ENCODE peak calls at places on chromosomes 1 and 21, in five cellular contexts. F is heart left ventricle, A is A549, B is body of pancreas, Y is suprapubic skin. O is an unnamed sample.
A peak's percentile ranks its signal among the peaks of the same experiment; 100 is the strongest.

GRCh38 chr1:154992721-154993571 is 440 bp upstream of the LENEP start:
- DNase-seq in F (peak; percentile 20), A (peak; percentile 63), B (no peak), Y (no peak), O (no peak)

GRCh38 chr1:226054519-226055327 is 7.8 kb upstream of the H3-3A start:
- DNase-seq in F (no peak), A (no peak), B (no peak), Y (no peak), O (no peak)

GRCh38 chr1:248688527-248689298 is 13.9 kb downstream of the OR14I1 start:
- DNase-seq in F (no peak), A (no peak), B (no peak), Y (no peak), O (no peak)

GRCh38 chr1:239735081-239735480 is 348.7 kb downstream of the CHRM3 start:
- DNase-seq in F (no peak), A (no peak), B (no peak), Y (no peak), O (no peak)

GRCh38 chr21:41280115-41280919 is 36.3 kb upstream of the FAM3B start:
- DNase-seq in F (no peak), A (no peak), B (no peak), Y (no peak), O (no peak)

GRCh38 chr1:155872527-155872926 is 13.2 kb downstream of the SYT11 start:
- DNase-seq in F (no peak), A (no peak), B (no peak), Y (no peak), O (no peak)

GRCh38 chr1:30476476-30476875 is 246.9 kb downstream of the MATN1 start:
- DNase-seq in F (no peak), A (no peak), B (no peak), Y (peak; percentile 29), O (no peak)

GRCh38 chr1:245888809-245889208 is 618.3 kb downstream of the SMYD3 start:
- DNase-seq in F (no peak), A (peak; percentile 36), B (no peak), Y (no peak), O (no peak)

GRCh38 chr1:37477946-37478345 is 3.6 kb downstream of the ZC3H12A start:
- DNase-seq in F (no peak), A (peak; percentile 19), B (no peak), Y (no peak), O (no peak)

GRCh38 chr1:180166436-180166800 is 11.7 kb downstream of the QSOX1 start:
- DNase-seq in F (no peak), A (no peak), B (no peak), Y (peak; percentile 43), O (no peak)

GRCh38 chr1:223486366-223486765 is 93.2 kb downstream of the CCDC185 start:
- DNase-seq in F (no peak), A (no peak), B (no peak), Y (no peak), O (no peak)

DNA sequence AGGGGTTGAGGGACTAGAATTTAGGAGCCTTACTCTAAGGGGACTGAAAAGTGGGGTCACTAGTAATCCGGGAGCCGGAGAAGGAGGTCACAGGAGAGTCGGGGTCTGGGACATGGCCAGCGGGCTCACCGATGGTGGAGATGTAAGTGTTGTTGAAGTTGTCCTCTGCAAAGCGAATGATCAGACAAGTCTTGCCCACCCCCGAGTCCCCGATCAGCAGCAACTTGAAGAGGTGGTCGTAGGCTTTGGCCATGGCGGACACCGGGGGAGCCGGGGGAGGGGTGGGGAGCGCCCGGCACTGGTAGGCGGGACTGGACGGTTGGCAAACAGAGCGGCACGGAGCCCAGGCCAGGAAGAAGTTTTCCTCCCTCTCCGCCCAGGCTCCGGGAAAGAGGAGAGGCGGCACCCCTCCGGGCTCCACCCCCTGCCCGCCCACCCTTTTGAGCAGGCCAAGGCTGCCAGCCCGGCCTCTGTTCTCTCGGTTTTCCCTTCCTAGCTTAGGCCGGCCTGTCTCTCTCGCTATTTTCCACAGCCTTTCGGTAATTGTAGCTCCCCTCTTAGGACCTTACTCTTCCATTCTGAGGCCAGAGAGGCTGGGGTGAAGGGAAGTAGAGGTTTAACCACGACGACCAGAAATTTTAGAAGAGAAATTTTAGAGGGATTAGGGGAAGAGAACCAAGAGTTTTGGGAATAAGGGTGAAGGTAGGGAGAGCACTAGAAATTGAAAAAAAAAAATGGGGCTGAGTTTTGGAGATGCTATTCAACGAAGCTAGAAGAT is at the start of gene RAB13:
- DNase-seq in F (peak; percentile 85), A (peak; percentile 84), B (peak; percentile 91), Y (peak; percentile 93), O (no peak)
- TF ChIP-seq POLR2A in F (no peak), A (peak; percentile 38), B (peak; percentile 61), Y (no peak), O (no peak)

GRCh38 chr21:29008373-29008772 is 10.8 kb downstream of the RWDD2B start:
- DNase-seq in F (no peak), A (no peak), B (no peak), Y (no peak), O (no peak)

GRCh38 chr21:29007135-29007534 is 12.0 kb downstream of the RWDD2B start:
- DNase-seq in F (no peak), A (no peak), B (no peak), Y (no peak), O (no peak)

GRCh38 chr21:29007801-29008200 is 11.3 kb downstream of the RWDD2B start:
- DNase-seq in F (no peak), A (no peak), B (no peak), Y (no peak), O (no peak)

GRCh38 chr21:29005696-29006095 is 13.0 kb upstream of the LTN1 start:
- DNase-seq in F (no peak), A (no peak), B (no peak), Y (no peak), O (no peak)

GRCh38 chr21:29002442-29003144 is 9.9 kb upstream of the LTN1 start:
- DNase-seq in F (peak; percentile 97), A (peak; percentile 96), B (peak; percentile 96), Y (peak; percentile 97), O (peak; percentile 84)
- TF ChIP-seq POLR2A in F (no peak), A (peak; percentile 98), B (peak; percentile 98), Y (peak; percentile 82), O (peak; percentile 99)

DNA sequence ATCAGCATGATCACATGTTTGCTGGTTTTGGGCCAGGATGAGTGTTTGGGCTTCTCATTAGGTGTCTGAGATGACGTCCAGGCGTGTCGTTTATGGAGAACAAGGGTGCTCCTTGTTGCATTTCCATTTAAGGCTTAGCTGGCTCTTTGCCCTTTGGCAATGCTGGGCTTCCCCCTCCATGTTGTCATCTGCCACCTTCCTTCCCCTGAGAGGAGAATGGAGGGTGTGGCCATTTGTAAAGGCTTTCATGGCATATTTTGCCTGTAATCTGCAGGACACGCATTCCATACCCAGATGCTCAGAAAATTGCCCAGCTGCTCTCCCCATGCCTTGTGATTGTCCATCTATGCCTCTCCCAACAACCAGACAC is 27.7 kb downstream of the PKP1 start:
- DNase-seq in F (no peak), A (peak; percentile 64), B (peak; percentile 74), Y (no peak), O (no peak)
- TF ChIP-seq POLR2A in F (no peak), A (no peak), B (no peak), Y (no peak), O (no peak)

DNA sequence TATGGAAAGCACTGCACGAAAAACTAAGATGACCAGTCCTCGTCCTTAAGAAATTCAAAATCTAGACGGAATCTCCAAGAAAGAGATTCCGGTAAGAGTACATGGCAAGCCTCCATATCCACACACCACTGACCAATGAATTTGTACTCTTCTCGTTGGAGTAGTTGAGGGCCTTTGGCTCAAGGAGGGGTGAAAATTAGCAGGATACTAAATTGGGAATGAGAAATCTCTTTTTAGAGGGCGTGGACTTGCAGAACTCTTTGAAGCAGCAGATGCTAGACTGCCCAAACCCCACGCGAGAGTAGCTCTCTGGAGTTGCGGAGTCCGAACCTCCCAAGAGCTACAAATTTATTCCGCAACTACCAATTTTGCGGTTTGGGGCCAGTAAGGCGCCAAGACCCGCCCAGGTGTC is 872 bp upstream of the PPP2R5A start:
- DNase-seq in F (no peak), A (no peak), B (no peak), Y (no peak), O (no peak)
- TF ChIP-seq POLR2A in F (no peak), A (no peak), B (no peak), Y (no peak), O (no peak)

DNA sequence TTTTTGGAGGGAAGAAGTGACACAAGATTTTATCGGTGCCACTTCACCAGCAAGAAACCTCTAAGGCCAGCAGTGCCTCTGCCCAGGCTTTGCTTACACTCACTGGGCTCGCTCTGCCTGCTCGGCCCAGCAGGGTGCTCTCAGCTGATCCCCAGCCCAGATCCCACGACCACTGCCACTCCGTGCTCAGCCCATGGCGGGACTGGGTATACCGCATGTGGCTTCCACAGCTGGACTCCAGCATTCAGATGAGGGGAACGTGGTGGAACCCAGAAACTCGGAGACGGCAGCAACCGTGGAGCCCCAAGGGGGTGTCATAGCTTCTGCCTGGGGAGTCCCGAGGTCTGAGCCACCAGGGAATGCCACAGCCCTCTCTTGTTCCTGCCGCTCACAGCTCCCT is 12.9 kb downstream of the USP25 start:
- DNase-seq in F (no peak), A (no peak), B (no peak), Y (no peak), O (no peak)
- TF ChIP-seq POLR2A in F (no peak), A (no peak), B (no peak), Y (no peak), O (no peak)

DNA sequence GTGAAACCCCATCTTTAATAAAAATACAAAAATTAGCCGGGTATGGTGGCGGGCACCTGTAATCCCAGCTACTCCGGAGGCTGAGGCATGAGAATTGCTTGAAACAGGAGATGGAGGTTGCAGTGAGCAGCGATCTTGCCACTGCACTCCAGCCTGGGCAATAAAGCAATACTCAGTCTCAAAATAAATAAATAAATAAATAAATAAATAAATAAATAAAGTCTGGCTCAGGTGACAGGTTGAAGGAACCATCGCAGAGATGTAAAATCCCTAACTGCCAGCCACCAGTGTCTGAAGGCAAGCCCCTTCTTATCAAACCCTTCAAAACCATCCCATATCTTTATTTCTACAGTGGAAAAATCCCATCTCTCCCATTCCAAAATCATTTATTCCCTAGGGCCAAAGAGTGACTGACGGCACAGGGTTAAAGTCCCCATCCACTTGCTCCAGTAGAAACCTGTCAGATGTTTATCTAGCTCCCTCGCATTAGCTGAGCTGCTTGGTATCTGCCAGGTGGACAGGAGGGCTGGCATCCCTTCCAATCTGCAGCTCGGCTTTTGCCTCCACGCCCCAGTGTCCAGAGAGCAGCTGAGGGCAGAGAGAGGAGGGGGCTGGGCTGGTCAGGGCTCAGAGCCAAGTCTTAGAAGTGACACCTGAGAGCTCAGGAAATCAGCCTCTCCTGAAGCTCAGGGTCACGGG is 5.0 kb downstream of the CSRP1 start:
- DNase-seq in F (no peak), A (no peak), B (peak; percentile 58), Y (no peak), O (no peak)
- TF ChIP-seq POLR2A in F (no peak), A (no peak), B (no peak), Y (no peak), O (no peak)

GRCh38 chr21:33552999-33553598 is 10.3 kb downstream of the SON start:
- DNase-seq in F (no peak), A (no peak), B (no peak), Y (no peak), O (no peak)

GRCh38 chr21:33554236-33554981 is 11.6 kb downstream of the SON start:
- DNase-seq in F (no peak), A (no peak), B (no peak), Y (no peak), O (no peak)

GRCh38 chr21:33550772-33551660 is 8.2 kb downstream of the SON start:
- DNase-seq in F (no peak), A (no peak), B (no peak), Y (no peak), O (no peak)

GRCh38 chr21:33551664-33552063 is 8.8 kb downstream of the SON start:
- DNase-seq in F (no peak), A (no peak), B (no peak), Y (no peak), O (no peak)

GRCh38 chr21:33552093-33552998 is 9.5 kb downstream of the SON start:
- DNase-seq in F (no peak), A (no peak), B (no peak), Y (no peak), O (no peak)
- TF ChIP-seq POLR2A in F (no peak), A (no peak), B (no peak), Y (no peak), O (peak; percentile 62)

O was measured in GM12891.